ENCODE peak calls at places on chromosomes 2 and 18, in four cellular contexts. V, K, F and I are unnamed samples.

GRCh38 chr2:226002438-226002837 is 602.9 kb downstream of the NYAP2 start:
- DNase-seq in V (peak), K (no peak), F (peak), I (no peak)

GRCh38 chr18:27120246-27120645 is 64.9 kb downstream of the CHST9 start:
- DNase-seq in V (no peak), K (no peak), F (no peak), I (no peak)

GRCh38 chr2:227717687-227718567 is at the start of gene SLC19A3:
- DNase-seq in V (peak), K (peak), F (peak), I (no peak)

GRCh38 chr2:128198666-128199065 is 107.7 kb downstream of the UGGT1 start:
- DNase-seq in V (no peak), K (peak), F (no peak), I (no peak)

GRCh38 chr2:166375736-166376487 is at the start of gene SCN9A:
- DNase-seq in V (peak), K (peak), F (peak), I (no peak)

GRCh38 chr2:66095820-66096219 is 339.1 kb upstream of the MEIS1 start:
- DNase-seq in V (no peak), K (no peak), F (no peak), I (no peak)

GRCh38 chr2:9164112-9164608 is 42.5 kb upstream of the ASAP2 start:
- DNase-seq in V (no peak), K (peak), F (no peak), I (no peak)

GRCh38 chr2:230155359-230155758 is 64.4 kb downstream of the SP110 start:
- DNase-seq in V (no peak), K (no peak), F (no peak), I (no peak)

GRCh38 chr2:188786368-188786781 is 187.8 kb upstream of the COL3A1 start:
- DNase-seq in V (peak), K (peak), F (no peak), I (no peak)

GRCh38 chr2:105329561-105330495 is at the start of gene TGFBRAP1:
- DNase-seq in V (peak), K (peak), F (peak), I (peak)

GRCh38 chr18:13048061-13048605 is 57.0 kb downstream of the CEP192 start:
- DNase-seq in V (no peak), K (no peak), F (no peak), I (no peak)

GRCh38 chr2:37669500-37669899 is 1.9 kb downstream of the CDC42EP3 start:
- DNase-seq in V (no peak), K (no peak), F (no peak), I (no peak)

GRCh38 chr18:12639990-12640880 is 17.7 kb downstream of the SPIRE1 start:
- DNase-seq in V (peak), K (no peak), F (no peak), I (no peak)

GRCh38 chr2:101442042-101442666 is 32.8 kb downstream of the RFX8 start:
- DNase-seq in V (peak), K (no peak), F (no peak), I (no peak)

GRCh38 chr18:79117380-79117779 is 48.2 kb downstream of the ATP9B start:
- DNase-seq in V (peak), K (no peak), F (no peak), I (no peak)

GRCh38 chr2:76448956-76449355 is 738.2 kb upstream of the GCFC2 start:
- DNase-seq in V (no peak), K (no peak), F (no peak), I (no peak)

GRCh38 chr2:146321175-146321574 is 1523.7 kb upstream of the ACVR2A start:
- DNase-seq in V (peak), K (no peak), F (no peak), I (no peak)

GRCh38 chr18:7025194-7025593 is 92.4 kb downstream of the LAMA1 start:
- DNase-seq in V (no peak), K (no peak), F (no peak), I (no peak)

GRCh38 chr18:68429809-68430208 is 285.1 kb downstream of the TMX3 start:
- DNase-seq in V (peak), K (no peak), F (no peak), I (no peak)

GRCh38 chr2:85790032-85790431 is 36.2 kb downstream of the ATOH8 start:
- DNase-seq in V (no peak), K (no peak), F (no peak), I (no peak)

GRCh38 chr18:44036500-44036899 is 644.2 kb upstream of the SETBP1 start:
- DNase-seq in V (no peak), K (peak), F (peak), I (no peak)

GRCh38 chr2:127632592-127633489 is 13.1 kb upstream of the GPR17 start:
- DNase-seq in V (no peak), K (no peak), F (peak), I (no peak)

GRCh38 chr2:3780477-3781402 is 77.4 kb downstream of the DCDC2C start:
- DNase-seq in V (peak), K (peak), F (peak), I (peak)

GRCh38 chr18:23634692-23635091 is 28.0 kb downstream of the ANKRD29 start:
- DNase-seq in V (no peak), K (no peak), F (no peak), I (no peak)

GRCh38 chr2:122748552-122749011 is 993.1 kb downstream of the TSN start:
- DNase-seq in V (no peak), K (no peak), F (no peak), I (no peak)

GRCh38 chr2:95729556-95729955 is 137.8 kb downstream of the TRIM43 start:
- DNase-seq in V (no peak), K (no peak), F (no peak), I (no peak)

GRCh38 chr2:155895016-155895415 is 437.5 kb downstream of the NR4A2 start:
- DNase-seq in V (no peak), K (no peak), F (no peak), I (no peak)

GRCh38 chr18:45777393-45777792 is 48.1 kb upstream of the SIGLEC15 start:
- DNase-seq in V (peak), K (no peak), F (no peak), I (no peak)

GRCh38 chr2:151405376-151405775 is 4.3 kb upstream of the RIF1 start:
- DNase-seq in V (no peak), K (no peak), F (no peak), I (no peak)

GRCh38 chr2:58571181-58571852 is 330.2 kb upstream of the FANCL start:
- DNase-seq in V (peak), K (peak), F (no peak), I (no peak)

GRCh38 chr2:195407782-195408181 is 249.2 kb upstream of the SLC39A10 start:
- DNase-seq in V (peak), K (no peak), F (no peak), I (no peak)

GRCh38 chr2:26184555-26185303 is 11.8 kb downstream of the GAREM2 start:
- DNase-seq in V (peak), K (peak), F (peak), I (peak)

GRCh38 chr2:38549066-38549465 is 53.7 kb downstream of the HNRNPLL start:
- DNase-seq in V (no peak), K (no peak), F (no peak), I (no peak)

DNA sequence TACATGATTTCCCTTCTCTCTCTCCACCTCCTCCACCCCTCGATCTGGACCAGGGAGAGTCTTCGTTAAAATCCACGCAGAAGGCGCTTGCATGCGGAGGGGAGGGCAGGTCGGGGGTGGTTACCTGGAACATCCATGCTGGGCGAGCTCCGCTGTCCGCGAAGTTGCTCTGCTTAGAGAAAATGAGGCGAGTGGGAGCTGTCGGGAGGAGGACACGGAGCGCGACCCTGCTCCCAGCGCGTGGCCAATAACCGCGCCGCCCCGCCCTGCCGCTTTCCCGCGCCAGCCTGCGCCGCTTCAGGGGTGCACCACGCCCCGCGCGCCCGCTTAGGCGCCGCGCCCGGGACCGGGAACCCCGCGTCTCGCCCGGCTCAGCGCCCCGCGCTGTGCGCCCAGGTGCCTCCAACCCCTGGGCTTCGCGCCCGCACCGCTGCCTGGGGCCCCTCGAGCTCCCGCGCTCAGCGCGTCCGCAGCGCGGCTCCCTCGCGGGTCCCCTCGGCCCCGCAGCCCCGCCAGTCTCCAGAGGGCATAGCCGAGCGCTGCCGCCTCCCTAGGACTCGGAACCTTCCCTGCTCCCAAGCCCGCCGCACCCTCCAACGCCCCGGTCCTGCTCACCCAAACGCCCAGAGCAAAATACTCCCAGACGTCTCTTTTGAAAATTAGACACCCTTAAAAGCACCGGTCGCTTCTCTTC is 633 bp downstream of the CBLN2 start:
- DNase-seq in V (no peak), K (no peak), F (no peak), I (no peak)
- H3K4me3 ChIP-seq in V (no peak), K (no peak), F (no peak), I (no peak)

GRCh38 chr2:46389417-46389916 is 89.9 kb upstream of the TMEM247 start:
- DNase-seq in V (peak), K (no peak), F (no peak), I (no peak)
- TF ChIP-seq CTCF in V (peak), K (no peak), F (no peak), I (no peak)

DNA sequence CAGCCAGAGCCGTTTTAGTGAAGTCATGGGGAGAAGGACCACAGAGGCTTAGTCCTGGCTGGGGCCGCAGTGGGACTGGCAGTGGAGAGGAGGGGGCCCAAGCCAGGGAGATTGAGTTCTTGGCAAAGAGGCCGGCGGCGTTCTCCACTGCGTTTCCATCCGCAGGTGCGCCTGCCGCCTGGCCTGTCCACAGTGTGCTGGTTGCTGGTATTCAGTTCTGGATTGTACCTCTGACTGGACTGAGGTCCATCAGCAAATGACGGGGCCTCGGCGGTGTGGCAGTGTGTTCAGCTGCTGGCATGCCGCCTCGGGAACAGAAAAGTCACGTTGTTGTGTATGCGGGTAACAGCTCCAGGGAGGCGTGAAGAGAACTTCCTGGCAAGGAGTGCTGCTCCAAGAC is 36.8 kb downstream of the LRRFIP1 start:
- DNase-seq in V (no peak), K (peak), F (no peak), I (no peak)
- H3K4me3 ChIP-seq in V (no peak), K (no peak), F (no peak), I (no peak)

GRCh38 chr2:134396493-134396892 is 142.6 kb downstream of the MGAT5 start:
- DNase-seq in V (no peak), K (no peak), F (no peak), I (no peak)

GRCh38 chr2:134395779-134396178 is 141.9 kb downstream of the MGAT5 start:
- DNase-seq in V (no peak), K (no peak), F (no peak), I (no peak)

GRCh38 chr2:134389331-134389835 is 135.5 kb downstream of the MGAT5 start:
- DNase-seq in V (no peak), K (no peak), F (no peak), I (no peak)

GRCh38 chr2:134391751-134392160 is 137.9 kb downstream of the MGAT5 start:
- DNase-seq in V (peak), K (no peak), F (no peak), I (no peak)

GRCh38 chr2:134392689-134393476 is 139.0 kb downstream of the MGAT5 start:
- DNase-seq in V (peak), K (no peak), F (no peak), I (no peak)
- TF ChIP-seq CTCF in V (no peak), K (no peak), F (no peak), I (no peak)

DNA sequence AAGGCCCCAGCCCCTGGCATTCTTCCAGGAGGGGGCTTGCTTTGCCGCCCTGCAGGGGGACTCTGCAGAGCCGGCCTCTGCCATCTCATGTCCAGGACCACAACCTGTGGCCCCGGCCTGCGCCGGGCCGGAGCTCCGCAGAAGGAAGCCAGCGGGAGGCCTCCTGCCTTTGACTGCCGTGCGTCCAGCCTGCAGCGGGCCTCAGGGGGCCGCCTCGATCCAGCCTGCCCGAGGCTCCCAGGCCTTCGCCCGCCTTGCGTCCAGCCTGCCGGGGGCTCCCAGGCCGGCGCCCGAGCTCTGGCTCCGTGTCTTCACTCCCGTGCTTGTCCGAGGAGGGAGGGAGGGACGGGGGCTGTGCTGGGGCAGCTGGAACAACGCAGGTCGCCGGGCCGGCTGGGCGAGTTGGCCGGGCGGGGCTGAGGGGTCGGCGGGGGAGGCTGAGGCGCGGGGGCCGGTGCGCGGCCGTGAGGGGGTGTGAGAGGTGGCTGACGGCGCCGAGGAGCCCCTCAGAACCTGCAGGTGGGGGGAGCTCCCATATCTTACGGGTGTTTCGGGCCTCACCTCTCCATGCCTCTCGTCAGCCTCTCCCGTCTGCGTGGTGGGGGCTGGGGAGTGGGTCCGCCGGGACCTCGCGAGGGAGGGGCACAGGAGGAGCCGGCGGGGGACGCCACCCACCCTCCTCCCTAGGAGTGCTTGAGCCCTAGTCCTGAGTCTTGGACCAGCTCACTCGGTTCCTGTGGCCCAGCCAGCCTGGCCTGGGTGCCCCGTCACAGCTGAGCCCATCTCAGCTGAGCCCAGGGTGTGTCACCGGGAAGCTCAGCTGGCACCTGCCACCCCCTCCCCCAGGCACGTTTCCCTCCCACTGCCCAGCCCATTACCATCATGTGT is 20.5 kb downstream of the GPC1 start:
- DNase-seq in V (no peak), K (peak), F (peak), I (no peak)
- H3K4me3 ChIP-seq in V (no peak), K (no peak), F (no peak), I (no peak)

GRCh38 chr2:10527585-10527984 is 79.5 kb upstream of the ODC1 start:
- DNase-seq in V (no peak), K (no peak), F (no peak), I (no peak)
- TF ChIP-seq CTCF in V (no peak), K (no peak), F (no peak), I (no peak)

GRCh38 chr2:27211241-27211942 is 449 bp upstream of the ATRAID start:
- DNase-seq in V (no peak), K (peak), F (no peak), I (no peak)
- H3K4me3 ChIP-seq in V (peak), K (peak), F (peak), I (peak)